ENCODE peak calls at places on chromosomes 13 and 19, in nine cellular contexts. One of them, this sample, is unnamed.

GRCh38 chr19:328025-328505 is 16.5 kb downstream of the MIER2 start:
- DNase-seq in body of pancreas: no peak
- DNase-seq in left lung: no peak
- DNase-seq in Caco-2: no peak
- DNase-seq in cardiac muscle cell: no peak
- DNase-seq in cardiac fibroblast: peak
- DNase-seq in coronary artery: no peak
- DNase-seq in psoas muscle: no peak
- DNase-seq in stomach: no peak
- DNase-seq in this sample: no peak

GRCh38 chr13:82713681-82714405 is 1168.4 kb downstream of the SLITRK1 start:
- DNase-seq in psoas muscle: no peak
- DNase-seq in body of pancreas: no peak
- DNase-seq in cardiac fibroblast: peak
- DNase-seq in cardiac muscle cell: no peak
- DNase-seq in coronary artery: no peak
- DNase-seq in stomach: no peak
- DNase-seq in Caco-2: no peak
- DNase-seq in left lung: no peak
- DNase-seq in this sample: peak

GRCh38 chr19:34575206-34575605 is 93.6 kb downstream of the WTIP start:
- DNase-seq in psoas muscle: no peak
- DNase-seq in cardiac fibroblast: no peak
- DNase-seq in Caco-2: no peak
- DNase-seq in left lung: no peak
- DNase-seq in cardiac muscle cell: no peak
- DNase-seq in body of pancreas: no peak
- DNase-seq in coronary artery: no peak
- DNase-seq in stomach: no peak
- DNase-seq in this sample: no peak

GRCh38 chr13:100526299-100527030 is 62.1 kb downstream of the GGACT start:
- DNase-seq in cardiac muscle cell: no peak
- DNase-seq in stomach: no peak
- DNase-seq in Caco-2: no peak
- DNase-seq in body of pancreas: no peak
- DNase-seq in psoas muscle: no peak
- DNase-seq in coronary artery: peak
- DNase-seq in cardiac fibroblast: no peak
- DNase-seq in left lung: no peak
- DNase-seq in this sample: no peak

GRCh38 chr19:798415-799075 is 1.3 kb downstream of the PTBP1 start:
- DNase-seq in stomach: no peak
- DNase-seq in cardiac muscle cell: peak
- DNase-seq in left lung: peak
- DNase-seq in body of pancreas: peak
- DNase-seq in Caco-2: peak
- DNase-seq in coronary artery: no peak
- DNase-seq in cardiac fibroblast: peak
- DNase-seq in psoas muscle: peak
- DNase-seq in this sample: no peak

GRCh38 chr19:55273978-55274707 is 5.8 kb downstream of the HSPBP1 start:
- DNase-seq in body of pancreas: no peak
- DNase-seq in cardiac fibroblast: no peak
- DNase-seq in cardiac muscle cell: no peak
- DNase-seq in stomach: no peak
- DNase-seq in psoas muscle: no peak
- DNase-seq in coronary artery: no peak
- DNase-seq in Caco-2: no peak
- DNase-seq in left lung: peak
- DNase-seq in this sample: no peak

GRCh38 chr19:45972081-45972943 is 1.4 kb downstream of the NOVA2 start:
- DNase-seq in left lung: peak
- DNase-seq in psoas muscle: no peak
- DNase-seq in stomach: no peak
- DNase-seq in cardiac muscle cell: no peak
- DNase-seq in Caco-2: no peak
- DNase-seq in coronary artery: no peak
- DNase-seq in body of pancreas: no peak
- DNase-seq in cardiac fibroblast: no peak
- DNase-seq in this sample: no peak

GRCh38 chr13:58087566-58087965 is 456.0 kb downstream of the PCDH17 start:
- DNase-seq in body of pancreas: no peak
- DNase-seq in stomach: no peak
- DNase-seq in left lung: no peak
- DNase-seq in coronary artery: no peak
- DNase-seq in Caco-2: no peak
- DNase-seq in cardiac fibroblast: no peak
- DNase-seq in cardiac muscle cell: no peak
- DNase-seq in psoas muscle: no peak
- DNase-seq in this sample: no peak

GRCh38 chr13:81409284-81409683 is 1068.4 kb upstream of the SPRY2 start:
- DNase-seq in cardiac muscle cell: no peak
- DNase-seq in body of pancreas: no peak
- DNase-seq in coronary artery: no peak
- DNase-seq in cardiac fibroblast: no peak
- DNase-seq in left lung: no peak
- DNase-seq in psoas muscle: no peak
- DNase-seq in stomach: no peak
- DNase-seq in Caco-2: no peak
- DNase-seq in this sample: no peak

GRCh38 chr13:97136418-97136817 is 85.7 kb upstream of the MBNL2 start:
- DNase-seq in cardiac fibroblast: no peak
- DNase-seq in body of pancreas: no peak
- DNase-seq in left lung: no peak
- DNase-seq in psoas muscle: no peak
- DNase-seq in stomach: no peak
- DNase-seq in coronary artery: no peak
- DNase-seq in cardiac muscle cell: no peak
- DNase-seq in Caco-2: no peak
- DNase-seq in this sample: no peak

GRCh38 chr13:49112782-49113525 is 107.2 kb upstream of the MLNR start:
- DNase-seq in psoas muscle: no peak
- DNase-seq in coronary artery: no peak
- DNase-seq in Caco-2: no peak
- DNase-seq in body of pancreas: no peak
- DNase-seq in cardiac fibroblast: peak
- DNase-seq in left lung: no peak
- DNase-seq in cardiac muscle cell: no peak
- DNase-seq in stomach: no peak
- DNase-seq in this sample: no peak

GRCh38 chr13:50334944-50335343 is 319.7 kb downstream of the KCNRG start:
- DNase-seq in body of pancreas: no peak
- DNase-seq in coronary artery: no peak
- DNase-seq in left lung: no peak
- DNase-seq in psoas muscle: no peak
- DNase-seq in cardiac fibroblast: peak
- DNase-seq in cardiac muscle cell: no peak
- DNase-seq in stomach: no peak
- DNase-seq in Caco-2: peak
- DNase-seq in this sample: no peak

GRCh38 chr19:52492991-52493470 is 34.4 kb upstream of the ZNF808 start:
- DNase-seq in cardiac fibroblast: no peak
- DNase-seq in body of pancreas: no peak
- DNase-seq in cardiac muscle cell: peak
- DNase-seq in Caco-2: peak
- DNase-seq in psoas muscle: no peak
- DNase-seq in coronary artery: no peak
- DNase-seq in stomach: no peak
- DNase-seq in left lung: no peak
- DNase-seq in this sample: no peak
- TF ChIP-seq CTCF in cardiac fibroblast: no peak
- TF ChIP-seq CTCF in body of pancreas: no peak
- TF ChIP-seq CTCF in cardiac muscle cell: no peak
- TF ChIP-seq CTCF in Caco-2: no peak
- TF ChIP-seq CTCF in psoas muscle: no peak
- TF ChIP-seq CTCF in coronary artery: no peak
- TF ChIP-seq CTCF in stomach: no peak
- TF ChIP-seq CTCF in left lung: no peak
- TF ChIP-seq CTCF in this sample: no peak

GRCh38 chr13:46383383-46383782 is 3.7 kb downstream of the RUBCNL start:
- DNase-seq in body of pancreas: no peak
- DNase-seq in cardiac fibroblast: no peak
- DNase-seq in left lung: no peak
- DNase-seq in cardiac muscle cell: no peak
- DNase-seq in psoas muscle: no peak
- DNase-seq in coronary artery: no peak
- DNase-seq in stomach: no peak
- DNase-seq in Caco-2: no peak
- DNase-seq in this sample: no peak

GRCh38 chr13:46378411-46378810 is 8.6 kb downstream of the RUBCNL start:
- DNase-seq in left lung: no peak
- DNase-seq in stomach: no peak
- DNase-seq in coronary artery: no peak
- DNase-seq in Caco-2: no peak
- DNase-seq in cardiac muscle cell: no peak
- DNase-seq in psoas muscle: no peak
- DNase-seq in body of pancreas: no peak
- DNase-seq in cardiac fibroblast: no peak
- DNase-seq in this sample: no peak

GRCh38 chr13:46385946-46386345 is 1.1 kb downstream of the RUBCNL start:
- DNase-seq in psoas muscle: no peak
- DNase-seq in coronary artery: no peak
- DNase-seq in body of pancreas: no peak
- DNase-seq in Caco-2: no peak
- DNase-seq in left lung: no peak
- DNase-seq in stomach: no peak
- DNase-seq in cardiac muscle cell: no peak
- DNase-seq in cardiac fibroblast: no peak
- DNase-seq in this sample: no peak

GRCh38 chr13:46380242-46380641 is 6.8 kb downstream of the RUBCNL start:
- DNase-seq in cardiac fibroblast: no peak
- DNase-seq in Caco-2: no peak
- DNase-seq in stomach: no peak
- DNase-seq in cardiac muscle cell: no peak
- DNase-seq in body of pancreas: no peak
- DNase-seq in left lung: no peak
- DNase-seq in coronary artery: no peak
- DNase-seq in psoas muscle: no peak
- DNase-seq in this sample: no peak

DNA sequence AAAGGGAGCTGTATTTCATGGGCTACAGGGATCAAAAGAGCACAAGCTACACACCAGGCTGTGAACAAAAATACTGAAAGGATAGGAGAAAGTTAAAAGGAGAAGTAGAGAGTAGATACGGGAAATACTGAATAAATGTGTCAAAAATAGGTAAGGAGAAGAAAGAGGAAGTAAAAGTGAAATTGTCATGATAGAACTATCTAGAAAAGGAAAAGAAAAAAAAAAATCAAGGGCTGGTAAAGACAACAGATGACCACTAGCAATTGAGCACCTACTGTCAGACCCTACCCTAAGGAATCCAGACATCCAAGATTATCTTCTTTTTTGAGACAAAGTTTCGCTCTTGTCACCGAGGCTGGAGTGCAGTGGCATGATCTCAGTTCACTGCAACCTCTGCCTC is 4.8 kb downstream of the RUBCNL start:
- DNase-seq in stomach: no peak
- DNase-seq in psoas muscle: no peak
- DNase-seq in coronary artery: no peak
- DNase-seq in cardiac fibroblast: no peak
- DNase-seq in left lung: no peak
- DNase-seq in cardiac muscle cell: no peak
- DNase-seq in Caco-2: no peak
- DNase-seq in body of pancreas: no peak
- DNase-seq in this sample: no peak
- H3K4me3 ChIP-seq in stomach: no peak
- H3K4me3 ChIP-seq in psoas muscle: no peak
- H3K4me3 ChIP-seq in coronary artery: no peak
- H3K4me3 ChIP-seq in cardiac fibroblast: no peak
- H3K4me3 ChIP-seq in left lung: no peak
- H3K4me3 ChIP-seq in cardiac muscle cell: no peak
- H3K4me3 ChIP-seq in Caco-2: no peak
- H3K4me3 ChIP-seq in body of pancreas: no peak
- H3K4me3 ChIP-seq in this sample: no peak

GRCh38 chr13:113853518-113854237 is 10.2 kb downstream of the GAS6 start:
- DNase-seq in stomach: no peak
- DNase-seq in cardiac fibroblast: peak
- DNase-seq in coronary artery: peak
- DNase-seq in psoas muscle: no peak
- DNase-seq in left lung: no peak
- DNase-seq in cardiac muscle cell: no peak
- DNase-seq in Caco-2: no peak
- DNase-seq in body of pancreas: peak
- DNase-seq in this sample: peak

GRCh38 chr13:113851480-113851803 is 12.4 kb downstream of the GAS6 start:
- DNase-seq in cardiac muscle cell: no peak
- DNase-seq in psoas muscle: no peak
- DNase-seq in left lung: no peak
- DNase-seq in coronary artery: no peak
- DNase-seq in body of pancreas: no peak
- DNase-seq in stomach: no peak
- DNase-seq in cardiac fibroblast: no peak
- DNase-seq in Caco-2: no peak
- DNase-seq in this sample: no peak

GRCh38 chr13:113854238-113855011 is 9.5 kb downstream of the GAS6 start:
- DNase-seq in psoas muscle: no peak
- DNase-seq in body of pancreas: peak
- DNase-seq in stomach: no peak
- DNase-seq in Caco-2: no peak
- DNase-seq in cardiac muscle cell: no peak
- DNase-seq in left lung: peak
- DNase-seq in cardiac fibroblast: peak
- DNase-seq in coronary artery: peak
- DNase-seq in this sample: peak

GRCh38 chr13:113851826-113852535 is 11.9 kb downstream of the GAS6 start:
- DNase-seq in coronary artery: peak
- DNase-seq in psoas muscle: no peak
- DNase-seq in Caco-2: no peak
- DNase-seq in left lung: no peak
- DNase-seq in cardiac muscle cell: no peak
- DNase-seq in stomach: no peak
- DNase-seq in cardiac fibroblast: no peak
- DNase-seq in body of pancreas: no peak
- DNase-seq in this sample: no peak

GRCh38 chr13:113852536-113853517 is 11.0 kb downstream of the GAS6 start:
- DNase-seq in cardiac fibroblast: no peak
- DNase-seq in cardiac muscle cell: no peak
- DNase-seq in Caco-2: no peak
- DNase-seq in coronary artery: peak
- DNase-seq in left lung: peak
- DNase-seq in psoas muscle: no peak
- DNase-seq in stomach: no peak
- DNase-seq in body of pancreas: peak
- DNase-seq in this sample: no peak
- TF ChIP-seq CTCF in cardiac fibroblast: no peak
- TF ChIP-seq CTCF in cardiac muscle cell: no peak
- TF ChIP-seq CTCF in Caco-2: no peak
- TF ChIP-seq CTCF in coronary artery: no peak
- TF ChIP-seq CTCF in left lung: no peak
- TF ChIP-seq CTCF in psoas muscle: no peak
- TF ChIP-seq CTCF in stomach: no peak
- TF ChIP-seq CTCF in body of pancreas: no peak
- TF ChIP-seq CTCF in this sample: no peak

DNA sequence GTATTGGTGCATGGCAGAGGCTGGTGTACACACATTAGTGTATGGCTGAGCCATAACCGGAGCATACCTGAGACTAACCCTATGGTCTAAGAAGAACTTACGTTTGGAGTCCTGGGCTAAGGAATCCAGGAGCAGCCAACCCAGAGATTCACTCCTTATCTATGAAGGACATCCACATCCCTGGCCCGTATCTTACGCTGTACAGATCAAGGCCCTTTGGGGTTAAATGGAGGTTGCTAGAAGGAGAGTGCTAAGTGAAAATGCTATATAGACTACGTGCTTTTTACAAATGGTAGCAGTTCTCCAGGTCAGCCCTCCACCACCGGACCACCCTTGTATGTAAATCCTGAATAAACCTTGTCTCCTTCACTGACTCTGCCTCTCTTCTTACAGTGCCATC is 1.9 kb upstream of the SUGT1 start:
- DNase-seq in psoas muscle: no peak
- DNase-seq in cardiac muscle cell: no peak
- DNase-seq in stomach: no peak
- DNase-seq in cardiac fibroblast: no peak
- DNase-seq in body of pancreas: no peak
- DNase-seq in coronary artery: no peak
- DNase-seq in left lung: no peak
- DNase-seq in Caco-2: no peak
- DNase-seq in this sample: no peak
- H3K4me3 ChIP-seq in psoas muscle: peak
- H3K4me3 ChIP-seq in cardiac muscle cell: peak
- H3K4me3 ChIP-seq in stomach: peak
- H3K4me3 ChIP-seq in cardiac fibroblast: peak
- H3K4me3 ChIP-seq in body of pancreas: no peak
- H3K4me3 ChIP-seq in coronary artery: peak
- H3K4me3 ChIP-seq in left lung: peak
- H3K4me3 ChIP-seq in Caco-2: peak
- H3K4me3 ChIP-seq in this sample: peak